ENCODE peak calls at places on chromosomes 6 and 20, in seven cellular contexts. W is WTC11, V is upper lobe of right lung, U is tibial artery, L is ovary, Y is SK-N-SH, D is choroid plexus epithelial cell. T is an unnamed sample.

GRCh38 chr6:106827081-106827480 is 147.4 kb downstream of the CD24 start:
- DNase-seq in U (no peak), D (no peak), L (no peak), Y (no peak), V (no peak), W (no peak), T (no peak)

GRCh38 chr6:30810813-30811329 is 66.5 kb upstream of the IER3 start:
- DNase-seq in V (no peak), W (no peak), D (no peak), L (no peak), U (no peak), Y (no peak), T (no peak)

GRCh38 chr20:46303176-46303956 is 4.9 kb downstream of the CDH22 start:
- DNase-seq in L (no peak), Y (no peak), D (no peak), W (no peak), U (no peak), V (no peak), T (no peak)

GRCh38 chr6:159914565-159914923 is 23.8 kb downstream of the MAS1 start:
- DNase-seq in D (no peak), L (no peak), W (no peak), Y (no peak), U (no peak), V (no peak), T (no peak)

GRCh38 chr6:85417336-85417735 is 32.5 kb upstream of the NT5E start:
- DNase-seq in Y (no peak), U (no peak), W (no peak), L (no peak), D (no peak), V (no peak), T (no peak)

GRCh38 chr6:72913797-72914196 is 291.9 kb downstream of the KCNQ5 start:
- DNase-seq in D (no peak), U (no peak), Y (no peak), W (no peak), L (no peak), V (no peak), T (no peak)

GRCh38 chr6:9173229-9173628 is 737.9 kb upstream of the SLC35B3 start:
- DNase-seq in V (no peak), U (no peak), Y (no peak), D (no peak), L (no peak), W (no peak), T (no peak)

GRCh38 chr6:160428069-160428430 is 79.9 kb downstream of the SLC22A3 start:
- DNase-seq in U (peak; percentile 49), V (no peak), W (no peak), Y (no peak), L (peak; percentile 87), D (peak; percentile 67), T (no peak)

GRCh38 chr6:109449064-109449788 is 6.3 kb downstream of the MICAL1 start:
- DNase-seq in W (no peak), L (no peak), D (no peak), U (no peak), Y (no peak), V (no peak), T (no peak)

GRCh38 chr6:162177733-162178132 is 549.8 kb downstream of the PRKN start:
- DNase-seq in V (no peak), W (peak; percentile 17), Y (peak; percentile 35), U (no peak), L (no peak), D (peak; percentile 59), T (no peak)

GRCh38 chr6:17413313-17413750 is 19.9 kb downstream of the CAP2 start:
- DNase-seq in D (peak; percentile 19), W (no peak), U (no peak), Y (no peak), L (no peak), V (no peak), T (no peak)

GRCh38 chr20:46699651-46700359 is 9.6 kb upstream of the SLC2A10 start:
- DNase-seq in D (peak; percentile 71), V (no peak), U (no peak), Y (no peak), L (no peak), W (peak; percentile 41), T (no peak)

GRCh38 chr20:49174183-49174582 is 14.0 kb downstream of the STAU1 start:
- DNase-seq in V (no peak), L (no peak), U (no peak), W (no peak), Y (no peak), D (no peak), T (no peak)

GRCh38 chr6:26322645-26323482 is 42.1 kb upstream of the BTN3A2 start:
- DNase-seq in L (peak; percentile 47), U (peak; percentile 50), Y (peak; percentile 48), V (no peak), W (peak; percentile 52), D (peak; percentile 93), T (peak; percentile 63)

GRCh38 chr6:40799296-40800020 is 212.3 kb upstream of the LRFN2 start:
- DNase-seq in Y (no peak), V (no peak), L (no peak), D (no peak), U (no peak), W (no peak), T (no peak)

GRCh38 chr20:3223937-3224680 is 14.8 kb downstream of the ITPA start:
- DNase-seq in W (no peak), L (no peak), V (no peak), U (no peak), Y (no peak), D (no peak), T (no peak)

GRCh38 chr6:105886812-105887513 is 199.2 kb upstream of the PRDM1 start:
- DNase-seq in L (no peak), V (no peak), W (no peak), Y (no peak), D (no peak), U (no peak), T (no peak)

GRCh38 chr6:33280539-33280938 is 3.6 kb downstream of the B3GALT4 start:
- DNase-seq in U (no peak), Y (no peak), L (no peak), D (no peak), V (no peak), W (no peak), T (no peak)

GRCh38 chr6:141307309-141307998 is 825.3 kb upstream of the GJE1 start:
- DNase-seq in V (no peak), Y (no peak), U (no peak), L (no peak), D (no peak), W (no peak), T (no peak)

GRCh38 chr20:37270586-37271420 is 9.2 kb upstream of the GHRH start:
- DNase-seq in U (no peak), L (no peak), W (no peak), V (no peak), D (peak; percentile 60), Y (no peak), T (no peak)

DNA sequence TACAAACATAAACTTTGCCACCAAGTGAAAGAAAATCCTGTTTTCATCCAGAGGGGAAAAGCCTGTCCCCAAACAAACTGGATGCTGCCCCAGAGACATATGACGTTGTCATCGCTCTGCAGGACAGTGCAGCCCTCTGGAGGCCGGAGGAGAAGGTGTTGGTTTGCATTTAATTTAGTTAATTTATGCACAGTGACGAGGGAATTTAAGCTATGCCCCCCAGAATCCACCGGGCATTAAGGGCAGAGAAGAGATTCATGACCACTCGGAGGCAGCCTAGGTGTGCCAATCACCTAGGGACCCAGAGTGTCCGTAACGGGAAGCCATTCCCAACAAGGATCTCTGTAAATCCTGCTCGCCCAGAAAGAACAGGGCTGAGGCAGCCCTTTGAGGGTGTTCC is 45.1 kb downstream of the NINL start:
- DNase-seq in D (no peak), V (no peak), Y (no peak), L (no peak), W (peak; percentile 52), U (no peak), T (no peak)
- TF ChIP-seq CTCF in D (peak; percentile 59), V (peak; percentile 41), Y (peak; percentile 22), L (peak; percentile 40), W (no peak), U (peak; percentile 32), T (peak; percentile 32)

DNA sequence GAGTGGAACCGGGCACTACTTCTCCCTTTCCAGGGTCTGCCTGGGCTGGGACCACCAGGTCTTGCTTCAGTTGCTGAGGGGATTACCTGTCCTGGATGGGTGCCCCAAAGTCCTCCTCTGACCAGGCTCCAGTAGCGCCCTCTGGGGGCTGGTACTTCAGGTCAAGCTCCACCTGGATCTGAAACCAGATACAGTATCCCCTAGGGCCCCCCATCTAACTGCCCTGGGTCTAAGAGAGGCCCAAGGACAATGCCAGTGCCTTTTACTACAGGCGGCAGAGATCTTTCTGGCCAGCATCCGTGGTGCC is 11.2 kb upstream of the SPAG4 start:
- DNase-seq in L (no peak), Y (peak; percentile 45), W (peak; percentile 88), V (peak; percentile 65), U (no peak), D (peak; percentile 24), T (no peak)
- TF ChIP-seq CTCF in L (no peak), Y (peak; percentile 45), W (peak; percentile 22), V (peak; percentile 27), U (no peak), D (peak; percentile 59), T (no peak)

GRCh38 chr6:154430494-154430919 is 73.9 kb upstream of the IPCEF1 start:
- DNase-seq in D (no peak), L (no peak), U (no peak), V (no peak), W (no peak), Y (no peak), T (no peak)

GRCh38 chr6:154434662-154435061 is 75.8 kb downstream of the CNKSR3 start:
- DNase-seq in V (no peak), W (no peak), L (no peak), D (no peak), Y (no peak), U (no peak), T (no peak)

GRCh38 chr6:154435400-154435945 is 75.0 kb downstream of the CNKSR3 start:
- DNase-seq in W (no peak), U (no peak), L (no peak), V (no peak), Y (no peak), D (no peak), T (no peak)

GRCh38 chr6:154433477-154434241 is 76.8 kb downstream of the CNKSR3 start:
- DNase-seq in Y (no peak), L (no peak), V (no peak), D (no peak), U (no peak), W (no peak), T (no peak)

GRCh38 chr6:154432533-154433476 is 76.2 kb upstream of the IPCEF1 start:
- DNase-seq in D (peak; percentile 74), W (no peak), V (no peak), L (no peak), Y (no peak), U (no peak), T (no peak)
- TF ChIP-seq CTCF in D (no peak), W (no peak), V (no peak), L (no peak), Y (no peak), U (no peak), T (no peak)

DNA sequence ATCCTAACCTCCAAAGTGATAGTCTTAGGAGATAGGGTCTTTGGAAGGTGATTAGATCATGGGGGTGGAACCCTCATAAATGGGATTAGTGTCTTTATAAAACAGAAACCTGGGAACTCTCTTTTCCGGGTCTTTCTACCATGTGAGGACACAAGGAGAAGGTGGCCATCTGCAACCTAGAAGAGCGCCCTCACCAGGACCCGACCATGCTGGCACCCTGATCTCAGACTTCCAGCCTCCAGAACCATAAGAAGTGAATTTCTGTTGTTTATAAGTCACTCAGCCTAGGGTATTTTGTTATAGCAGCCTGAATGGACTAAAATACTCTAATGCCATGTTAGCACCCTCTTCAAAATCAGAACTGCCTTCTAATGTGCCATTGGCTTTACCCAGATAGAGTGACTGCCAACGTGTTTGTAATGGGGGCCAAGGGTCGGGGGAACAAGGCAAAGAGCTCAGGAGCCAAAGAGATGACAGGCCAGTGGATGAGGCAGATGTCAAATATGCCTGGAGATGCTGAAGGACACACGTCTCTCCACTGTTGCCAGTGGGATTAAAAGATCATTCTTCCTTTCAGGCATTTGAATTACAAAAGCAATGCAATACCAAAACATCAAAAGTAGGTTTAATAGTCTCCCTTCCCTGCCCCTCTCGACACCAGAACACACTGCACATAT is 21.0 kb downstream of the TUBB2B start:
- DNase-seq in Y (no peak), L (no peak), U (no peak), D (no peak), V (no peak), W (no peak), T (no peak)
- TF ChIP-seq CTCF in Y (no peak), L (no peak), U (no peak), D (no peak), V (no peak), W (no peak), T (no peak)

T was measured in neural crest cell.